ENCODE peak calls at places on chromosome 7, in seven cellular contexts. T is left lung, B is HCT116, O is body of pancreas, P is fibroblast of lung, M is hepatocyte, W is right cardiac atrium. A is an unnamed sample.
A peak's percentile ranks its signal among the peaks of the same experiment; 100 is the strongest.

GRCh38 chr7:151115836-151116418 is 29.7 kb downstream of the AGAP3 start:
- DNase-seq in B (peak; percentile 81), W (peak; percentile 62), M (peak; percentile 68), P (no peak), T (peak; percentile 89), O (peak; percentile 68), A (no peak)

GRCh38 chr7:142481548-142481947 is 223.7 kb upstream of the PRSS58 start:
- DNase-seq in T (no peak), M (no peak), W (no peak), P (no peak), B (no peak), O (no peak), A (no peak)

GRCh38 chr7:155310425-155311114 is 12.9 kb downstream of the INSIG1 start:
- DNase-seq in M (no peak), O (no peak), T (no peak), B (no peak), W (no peak), P (no peak), A (no peak)

GRCh38 chr7:16811555-16811954 is 6.8 kb upstream of the AGR2 start:
- DNase-seq in O (no peak), B (no peak), M (peak; percentile 20), W (no peak), T (no peak), P (peak; percentile 82), A (no peak)

GRCh38 chr7:143256325-143256724 is 6.9 kb upstream of the GSTK1 start:
- DNase-seq in M (no peak), P (no peak), O (no peak), W (no peak), T (no peak), B (no peak), A (no peak)

GRCh38 chr7:30465342-30466170 is 13.0 kb downstream of the NOD1 start:
- DNase-seq in T (no peak), B (no peak), P (no peak), W (no peak), O (no peak), M (no peak), A (no peak)

GRCh38 chr7:69953319-69954067 is 355.2 kb downstream of the AUTS2 start:
- DNase-seq in O (no peak), W (no peak), B (no peak), M (no peak), P (no peak), T (no peak), A (no peak)

GRCh38 chr7:51007708-51008505 is 225.2 kb upstream of the GRB10 start:
- DNase-seq in T (no peak), O (no peak), M (no peak), B (no peak), W (no peak), P (no peak), A (no peak)

GRCh38 chr7:151245360-151246160 is 2.9 kb downstream of the SMARCD3 start:
- DNase-seq in P (no peak), T (no peak), W (peak; percentile 87), B (no peak), M (peak; percentile 83), O (peak; percentile 45), A (peak; percentile 57)

GRCh38 chr7:140659727-140660396 is 12.9 kb upstream of the ADCK2 start:
- DNase-seq in P (no peak), W (no peak), O (no peak), T (no peak), B (no peak), M (no peak), A (no peak)

GRCh38 chr7:116697761-116698160 is 25.8 kb downstream of the MET start:
- DNase-seq in P (peak; percentile 17), B (no peak), W (no peak), O (no peak), M (no peak), T (no peak), A (no peak)

GRCh38 chr7:83486957-83487356 is 162.0 kb downstream of the SEMA3E start:
- DNase-seq in M (no peak), B (no peak), T (no peak), P (peak; percentile 17), O (no peak), W (no peak), A (no peak)

GRCh38 chr7:157766098-157766497 is 429.3 kb downstream of the DNAJB6 start:
- DNase-seq in P (no peak), M (no peak), O (no peak), T (no peak), W (no peak), B (no peak), A (no peak)

GRCh38 chr7:12805957-12806356 is 118.5 kb downstream of the ARL4A start:
- DNase-seq in B (no peak), M (no peak), W (no peak), P (no peak), T (no peak), O (no peak), A (no peak)

GRCh38 chr7:99843808-99844207 is 16.0 kb downstream of the CYP3A43 start:
- DNase-seq in O (no peak), W (no peak), B (no peak), T (no peak), M (no peak), P (peak; percentile 12), A (no peak)

GRCh38 chr7:147937428-147937827 is 653.1 kb upstream of the C7orf33 start:
- DNase-seq in O (no peak), P (no peak), M (no peak), T (no peak), W (no peak), B (no peak), A (no peak)

GRCh38 chr7:135075716-135076115 is 72.2 kb upstream of the TMEM140 start:
- DNase-seq in P (no peak), O (no peak), T (no peak), B (no peak), M (no peak), W (no peak), A (no peak)

GRCh38 chr7:2632717-2633537 is 1.1 kb downstream of the TTYH3 start:
- DNase-seq in B (peak; percentile 6), M (peak; percentile 86), T (peak; percentile 79), P (peak; percentile 72), W (peak; percentile 87), O (peak; percentile 69), A (peak; percentile 77)

GRCh38 chr7:127251458-127252379 is 1.0 kb downstream of the GRM8 start:
- DNase-seq in T (no peak), O (peak; percentile 21), B (no peak), P (no peak), M (peak; percentile 21), W (no peak), A (peak; percentile 12)

GRCh38 chr7:148142660-148143248 is 447.8 kb upstream of the C7orf33 start:
- DNase-seq in B (peak; percentile 21), P (no peak), M (peak; percentile 71), W (no peak), T (no peak), O (peak; percentile 55), A (no peak)

DNA sequence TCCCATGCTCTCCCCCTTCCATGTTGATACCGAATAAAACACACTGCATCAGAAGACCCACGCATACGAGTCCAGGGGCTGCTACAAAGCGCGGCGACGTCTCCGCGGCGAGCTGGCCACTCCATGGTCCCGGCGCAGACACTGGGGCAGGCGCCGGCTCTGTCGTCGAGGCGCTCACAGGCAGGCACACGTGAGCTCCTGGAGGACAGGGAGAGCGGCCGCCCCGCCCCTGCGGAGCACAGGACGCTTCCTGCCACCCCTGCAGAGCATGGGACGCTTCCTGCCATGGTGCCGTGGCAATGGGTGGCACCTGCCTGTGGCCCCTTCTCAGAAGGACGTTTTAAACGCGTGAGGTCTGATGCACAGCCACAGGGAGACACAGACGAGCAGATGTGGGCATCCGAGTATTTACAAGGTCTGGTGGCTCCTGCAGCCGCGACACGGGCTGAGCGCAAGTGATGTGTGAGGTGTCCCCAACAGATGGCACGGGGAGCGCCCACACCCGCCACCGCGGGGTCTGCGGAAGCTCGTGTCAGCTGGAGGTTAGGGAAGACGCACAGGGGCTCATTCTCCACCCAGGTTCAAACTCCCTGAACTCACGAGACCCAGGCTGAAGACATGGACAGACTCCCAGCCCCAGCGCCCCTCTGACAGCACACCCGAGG is 21.4 kb upstream of the GPR146 start:
- DNase-seq in P (no peak), O (no peak), M (no peak), T (no peak), B (no peak), W (no peak), A (no peak)
- H3K4me1 ChIP-seq in P (no peaks in the 10 kb centered on the region), O (peaks cover 56% of the 10 kb centered on the region), M (peaks cover 9% of the 10 kb centered on the region), T (peaks cover 4% of the 10 kb centered on the region), B (peaks cover 2% of the 10 kb centered on the region), W (no peaks in the 10 kb centered on the region), A (peaks cover 34% of the 10 kb centered on the region)

DNA sequence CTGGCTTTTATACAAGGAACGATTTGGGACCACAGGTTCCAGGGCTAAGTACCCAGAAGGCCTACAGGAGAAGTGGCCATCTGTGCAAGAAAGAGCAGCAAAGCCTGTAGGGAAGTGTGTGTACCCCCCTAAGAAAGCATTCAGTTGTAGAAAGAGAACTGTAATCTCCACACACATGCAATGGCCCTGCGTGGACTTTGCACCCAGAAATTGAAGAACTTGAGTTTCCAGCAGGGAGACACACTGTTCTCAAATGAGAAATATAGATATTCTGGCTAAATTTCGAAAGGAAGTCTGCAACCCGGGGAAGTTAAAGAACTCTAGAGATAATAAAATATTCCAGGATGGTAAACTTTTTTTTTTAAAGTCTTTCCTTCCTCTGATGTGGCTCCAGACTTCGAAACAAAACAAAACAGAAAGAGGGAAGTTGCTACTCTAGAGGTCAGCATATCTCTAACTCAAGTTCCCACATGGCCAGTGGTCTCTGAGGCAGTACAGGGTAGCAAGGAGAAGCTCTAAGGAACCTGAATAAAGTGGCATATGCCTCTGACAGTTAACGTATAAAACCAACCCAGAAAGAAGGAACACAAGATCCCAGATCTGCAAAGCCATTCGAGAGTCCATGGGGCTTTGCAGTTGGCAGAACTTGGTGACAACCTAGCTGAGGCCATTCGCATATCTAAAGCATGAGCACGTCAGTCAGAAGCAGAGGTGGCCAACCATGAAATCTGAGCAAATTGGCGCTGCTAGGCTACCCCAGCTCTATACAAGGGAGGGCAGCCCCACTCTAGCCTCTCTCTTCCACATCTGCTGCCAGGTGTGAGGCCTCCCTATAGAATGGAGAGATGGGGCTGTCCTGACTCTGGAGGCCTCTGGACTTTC is 56.6 kb downstream of the ELMO1 start:
- DNase-seq in B (no peak), P (no peak), W (no peak), O (no peak), T (no peak), M (no peak), A (no peak)
- H3K27ac ChIP-seq in B (no peak overlapping the region), P (no peak overlapping the region), W (peak overlapping the region; percentile 62), O (no peak overlapping the region), T (peak overlapping the region; percentile 8), M (no peak overlapping the region), A (no peak overlapping the region)

GRCh38 chr7:91265693-91266066 is 1.4 kb downstream of the FZD1 start:
- DNase-seq in B (no peak), M (peak; percentile 16), T (no peak), P (peak; percentile 46), O (peak; percentile 41), W (peak; percentile 64), A (peak; percentile 13)
- H3K4me3 ChIP-seq in B (no peak overlapping the region), M (peak overlapping the region; percentile 84), T (peak overlapping the region; percentile 71), P (peak overlapping the region; percentile 79), O (peak overlapping the region; percentile 80), W (peak overlapping the region; percentile 86), A (peak overlapping the region; percentile 71)

GRCh38 chr7:152338553-152338952 is 97.2 kb downstream of the KMT2C start:
- DNase-seq in O (no peak), T (no peak), B (no peak), M (no peak), W (no peak), P (no peak), A (no peak)
- H3K4me1 ChIP-seq in O (peaks cover 27% of the 10 kb centered on the region), T (peaks cover 10% of the 10 kb centered on the region), B (no peaks in the 10 kb centered on the region), M (peaks cover 5% of the 10 kb centered on the region), W (peaks cover 1% of the 10 kb centered on the region), P (no peaks in the 10 kb centered on the region), A (peaks cover 86% of the 10 kb centered on the region)

GRCh38 chr7:22729180-22729579 is 2.2 kb downstream of the IL6 start:
- DNase-seq in P (peak; percentile 15), B (no peak), T (no peak), O (no peak), M (no peak), W (no peak), A (no peak)
- H3K27ac ChIP-seq in P (no peak overlapping the region), B (no peak overlapping the region), T (no peak overlapping the region), O (no peak overlapping the region), M (no peak overlapping the region), W (no peak overlapping the region), A (no peak overlapping the region)